ENCODE peak calls at places on chromosomes 16 and 17, in seven cellular contexts. O is AG04450, Y is brain microvascular endothelial cell, S is lower leg skin, R is lower lobe of right lung, Q is MG63, M is tibial nerve. N is an unnamed sample.

GRCh38 chr16:72111653-72112451 is 18.2 kb downstream of the DHX38 start:
- DNase-seq in O (no peak), Y (no peak), S (no peak), R (no peak), Q (no peak), M (no peak), N (no peak)

GRCh38 chr17:17605083-17605746 is 13.7 kb upstream of the PEMT start:
- DNase-seq in O (no peak), Y (no peak), S (no peak), R (peak), Q (no peak), M (no peak), N (no peak)

GRCh38 chr17:37239690-37240344 is 136.0 kb upstream of the C17orf78 start:
- DNase-seq in O (no peak), Y (peak), S (no peak), R (no peak), Q (no peak), M (no peak), N (peak)

GRCh38 chr17:15377200-15377599 is 35.8 kb upstream of the TEKT3 start:
- DNase-seq in O (no peak), Y (peak), S (no peak), R (no peak), Q (no peak), M (no peak), N (peak)

GRCh38 chr17:76019830-76020467 is 7.2 kb downstream of the EVPL start:
- DNase-seq in O (no peak), Y (no peak), S (no peak), R (no peak), Q (no peak), M (no peak), N (no peak)

GRCh38 chr17:6701719-6702118 is 11.4 kb downstream of the SLC13A5 start:
- DNase-seq in O (no peak), Y (peak), S (no peak), R (no peak), Q (peak), M (no peak), N (peak)

GRCh38 chr17:61285483-61286320 is 113.9 kb upstream of the TBX2 start:
- DNase-seq in O (peak), Y (peak), S (no peak), R (no peak), Q (no peak), M (no peak), N (peak)

GRCh38 chr16:23494188-23494587 is 16.1 kb downstream of the GGA2 start:
- DNase-seq in O (no peak), Y (no peak), S (no peak), R (no peak), Q (no peak), M (no peak), N (no peak)

GRCh38 chr17:60141111-60142018 is 8.4 kb upstream of the CA4 start:
- DNase-seq in O (no peak), Y (peak), S (no peak), R (peak), Q (no peak), M (no peak), N (no peak)

GRCh38 chr16:2524339-2524938 is 4.3 kb downstream of the AMDHD2 start:
- DNase-seq in O (no peak), Y (no peak), S (no peak), R (no peak), Q (no peak), M (no peak), N (no peak)
- H3K4me3 ChIP-seq in O (no peak), Y (no peak), S (no peak), R (no peak), Q (no peak), M (no peak), N (no peak)

GRCh38 chr16:56262148-56262878 is 71.0 kb downstream of the GNAO1 start:
- DNase-seq in O (no peak), Y (no peak), S (no peak), R (no peak), Q (no peak), M (no peak), N (no peak)

GRCh38 chr16:56262879-56263245 is 71.6 kb downstream of the GNAO1 start:
- DNase-seq in O (no peak), Y (no peak), S (no peak), R (no peak), Q (no peak), M (no peak), N (no peak)

GRCh38 chr16:56265184-56265583 is 73.9 kb downstream of the GNAO1 start:
- DNase-seq in O (no peak), Y (no peak), S (no peak), R (no peak), Q (no peak), M (no peak), N (no peak)

GRCh38 chr16:56264609-56264972 is 73.3 kb downstream of the GNAO1 start:
- DNase-seq in O (no peak), Y (no peak), S (no peak), R (no peak), Q (no peak), M (no peak), N (no peak)

DNA sequence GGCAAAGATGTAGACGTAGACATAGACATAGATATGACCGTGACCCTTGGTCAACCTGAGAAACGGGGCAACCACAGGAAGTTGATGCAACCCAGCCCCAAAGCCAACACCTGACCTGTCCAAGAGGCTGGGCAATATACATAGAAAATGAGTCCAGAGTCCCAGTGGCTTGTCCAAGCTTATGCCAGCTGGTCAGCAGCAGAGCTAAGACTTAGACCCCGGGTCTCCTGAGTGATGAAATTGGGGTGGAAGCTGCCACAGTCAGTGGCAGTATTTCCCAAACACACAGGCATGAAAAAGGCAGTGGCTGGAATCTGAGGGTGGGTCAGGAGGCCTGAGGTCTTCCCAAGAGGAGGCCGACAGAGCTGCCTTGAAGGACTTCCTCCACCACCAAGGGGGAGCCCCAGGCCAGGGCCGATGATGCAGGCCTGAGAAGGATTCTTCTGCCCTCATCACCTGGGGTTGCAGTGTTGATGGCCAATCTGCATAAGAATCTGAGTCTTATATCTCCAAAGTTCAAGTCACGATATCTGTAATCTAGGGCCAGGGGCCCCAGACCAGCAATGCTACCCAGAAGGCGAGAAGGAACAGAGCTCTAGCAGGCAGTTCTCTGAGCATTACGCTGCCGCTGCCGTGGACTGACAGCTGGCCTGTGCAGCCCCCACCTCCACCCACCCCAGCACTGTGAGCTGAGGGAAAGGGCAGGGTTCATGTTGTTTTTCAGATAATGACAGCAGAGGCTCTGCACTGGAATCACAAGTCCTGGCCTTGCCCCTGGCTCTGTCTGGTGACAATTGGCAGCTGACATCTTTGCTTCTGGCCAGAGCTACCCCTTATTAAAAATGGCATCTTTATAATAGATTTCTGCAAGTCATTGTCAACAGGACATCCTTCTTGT is 72.7 kb downstream of the GNAO1 start:
- DNase-seq in O (no peak), Y (peak), S (no peak), R (no peak), Q (no peak), M (no peak), N (no peak)
- H3K4me3 ChIP-seq in O (no peak), Y (no peak), S (no peak), R (no peak), Q (no peak), M (no peak), N (no peak)

GRCh38 chr17:41522301-41523224 is 3.9 kb upstream of the KRT15 start:
- DNase-seq in O (no peak), Y (no peak), S (no peak), R (no peak), Q (no peak), M (no peak), N (no peak)
- H3K4me3 ChIP-seq in O (no peak), Y (no peak), S (no peak), R (no peak), Q (no peak), M (no peak), N (no peak)

DNA sequence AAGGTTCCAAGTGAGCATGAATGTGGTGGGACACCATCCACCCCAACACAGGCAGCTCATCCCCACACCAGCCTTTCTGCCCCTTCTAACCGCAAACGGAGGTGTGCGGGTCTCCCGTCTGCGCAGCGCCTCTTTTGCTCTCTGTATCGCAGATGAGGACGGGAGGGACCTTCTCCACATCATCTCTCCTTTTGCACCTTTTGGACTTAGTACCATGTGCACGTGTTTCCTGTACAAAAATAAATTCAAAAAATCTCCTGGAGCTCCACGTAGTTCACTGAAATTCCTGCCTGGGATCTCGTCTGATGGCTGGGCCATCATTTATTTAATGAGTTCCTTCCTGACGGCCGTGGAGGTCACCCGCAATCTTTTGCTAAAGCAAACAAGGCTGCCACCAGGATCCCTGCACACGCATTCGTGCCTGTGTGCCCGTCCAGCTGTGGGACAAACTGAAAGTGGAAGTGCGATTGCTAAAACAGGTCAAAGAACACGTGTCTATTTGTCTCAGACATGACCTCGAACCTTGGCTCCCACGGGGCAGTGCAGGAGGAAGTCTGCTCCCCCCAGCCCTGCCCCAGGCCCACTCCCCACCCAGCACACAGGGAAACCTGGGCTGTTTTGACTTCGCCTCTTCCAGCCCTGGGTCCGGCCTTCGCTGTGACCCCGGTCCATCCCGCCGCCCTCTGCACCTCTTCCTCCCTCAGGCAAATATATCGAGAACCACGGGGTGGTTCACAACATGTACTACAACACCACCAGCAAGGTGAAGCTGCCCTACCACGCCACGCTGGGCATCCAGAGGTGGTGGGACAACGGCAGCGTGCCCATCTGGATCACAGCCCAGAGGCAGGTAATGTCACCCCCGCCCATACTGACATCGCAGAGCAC is 2.3 kb downstream of the ENPP7 start:
- DNase-seq in O (no peak), Y (no peak), S (no peak), R (no peak), Q (no peak), M (peak), N (no peak)
- H3K4me3 ChIP-seq in O (no peak), Y (no peak), S (no peak), R (peak), Q (no peak), M (peak), N (no peak)

GRCh38 chr17:65121916-65122821 is 15.0 kb upstream of the RGS9 start:
- DNase-seq in O (no peak), Y (no peak), S (no peak), R (no peak), Q (no peak), M (no peak), N (no peak)

GRCh38 chr17:65122836-65123756 is 14.1 kb upstream of the RGS9 start:
- DNase-seq in O (peak), Y (peak), S (peak), R (peak), Q (peak), M (peak), N (peak)

GRCh38 chr17:65121368-65121767 is 15.8 kb upstream of the RGS9 start:
- DNase-seq in O (no peak), Y (no peak), S (no peak), R (no peak), Q (no peak), M (no peak), N (no peak)

GRCh38 chr17:65123757-65124675 is 13.2 kb upstream of the RGS9 start:
- DNase-seq in O (no peak), Y (no peak), S (no peak), R (no peak), Q (peak), M (no peak), N (peak)
- H3K4me3 ChIP-seq in O (no peak), Y (peak), S (no peak), R (peak), Q (peak), M (peak), N (no peak)

GRCh38 chr16:55088098-55088497 is 157.4 kb downstream of the IRX5 start:
- DNase-seq in O (no peak), Y (no peak), S (no peak), R (no peak), Q (no peak), M (no peak), N (no peak)

GRCh38 chr16:55091871-55092230 is 161.2 kb downstream of the IRX5 start:
- DNase-seq in O (no peak), Y (no peak), S (no peak), R (no peak), Q (no peak), M (no peak), N (no peak)

GRCh38 chr16:55089600-55089999 is 158.9 kb downstream of the IRX5 start:
- DNase-seq in O (no peak), Y (no peak), S (no peak), R (no peak), Q (no peak), M (no peak), N (no peak)

DNA sequence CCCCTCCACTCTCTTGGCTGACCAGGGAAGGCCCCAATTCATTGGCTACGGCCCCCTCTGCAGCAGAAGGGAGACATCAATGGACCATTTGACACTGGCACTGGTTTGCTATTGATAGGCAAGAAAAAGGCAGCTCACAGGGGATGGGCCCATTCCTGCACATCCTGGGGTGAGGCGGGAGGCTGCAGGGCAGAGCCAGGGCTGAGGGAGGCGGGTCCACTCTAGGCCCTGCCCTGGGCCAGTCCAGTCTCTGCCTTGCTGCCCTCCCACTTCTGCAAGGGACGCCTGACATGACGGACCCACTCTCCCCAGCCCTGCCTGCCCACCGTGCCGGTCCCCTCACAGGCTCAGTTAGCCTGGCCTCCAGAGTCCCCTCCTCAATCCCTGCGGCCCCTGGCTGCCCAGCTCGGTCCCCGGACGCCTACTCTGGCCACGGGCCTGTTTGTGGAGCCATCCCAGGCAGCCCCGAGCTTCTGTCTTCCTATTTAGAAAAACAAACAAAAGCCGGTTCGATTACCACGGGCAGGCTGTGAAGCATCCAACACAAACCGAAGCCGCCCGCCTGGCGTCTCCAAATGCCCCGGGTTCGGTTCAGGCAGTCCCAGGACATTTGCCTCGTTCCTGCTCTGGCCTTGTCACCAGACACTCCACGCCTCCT is 160.7 kb downstream of the IRX5 start:
- DNase-seq in O (no peak), Y (no peak), S (no peak), R (no peak), Q (no peak), M (no peak), N (no peak)
- H3K4me3 ChIP-seq in O (no peak), Y (no peak), S (no peak), R (no peak), Q (no peak), M (no peak), N (no peak)

DNA sequence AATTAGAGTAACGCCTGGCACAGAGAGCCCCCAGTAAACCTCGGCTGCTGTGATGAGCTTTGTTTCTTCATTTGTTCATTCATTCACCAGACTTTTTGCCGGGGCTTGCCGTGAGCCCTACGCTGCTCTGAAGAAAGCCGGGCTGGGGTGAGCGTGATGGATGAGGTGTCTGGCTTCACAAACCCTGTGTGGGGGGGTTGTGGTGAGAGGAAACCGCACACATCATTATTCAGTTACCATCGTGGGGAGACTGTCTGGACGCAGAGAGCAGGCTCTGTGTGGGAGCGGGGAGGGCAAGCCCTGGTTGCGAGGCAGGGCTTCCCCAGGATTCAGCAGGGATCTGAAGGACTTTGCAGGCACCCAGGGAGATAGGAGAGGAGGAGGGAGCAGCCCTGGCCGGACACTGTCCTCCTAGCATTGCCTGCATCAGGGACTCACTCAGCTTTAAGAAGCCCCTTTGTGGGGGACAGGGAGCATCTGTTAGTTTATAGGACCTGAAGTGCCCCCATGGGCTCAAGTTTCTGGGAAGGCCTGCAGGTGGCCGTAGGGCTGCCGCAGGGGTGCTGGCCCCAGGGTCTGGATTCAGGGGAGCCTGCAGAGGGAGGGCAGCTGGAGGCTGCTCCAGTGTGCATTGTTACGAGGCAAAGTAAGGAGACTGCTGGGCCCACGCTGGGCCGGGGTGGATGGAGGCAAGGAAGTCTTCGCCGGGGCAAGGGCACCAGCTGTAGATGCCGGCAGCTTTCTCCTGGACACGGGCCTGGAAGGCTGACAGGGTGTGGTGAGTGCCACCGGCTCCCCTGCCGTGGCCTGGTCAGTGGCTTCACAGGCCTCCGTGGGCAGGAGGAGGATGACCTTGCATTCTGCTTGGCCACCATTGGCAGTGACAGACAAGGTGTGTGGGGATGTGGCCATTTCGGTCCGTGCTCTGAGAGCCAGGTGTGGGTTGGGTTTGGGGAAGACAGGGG is 334.5 kb downstream of the SEC14L1 start:
- DNase-seq in O (peak), Y (peak), S (no peak), R (no peak), Q (peak), M (no peak), N (peak)
- H3K4me3 ChIP-seq in O (no peak), Y (no peak), S (no peak), R (no peak), Q (no peak), M (no peak), N (no peak)

N was measured in cardiac fibroblast.